ENCODE peak calls at places on chromosomes 16 and 17, in eight cellular contexts. N is tibial nerve, F is transverse colon, C is gastrocnemius medialis, B is Peyer's patch, A is upper lobe of left lung, H is stomach, V is adrenal gland. D is an unnamed sample.

GRCh38 chr17:66829883-66830282 is 5.0 kb upstream of the CACNG5 start:
- DNase-seq in N (no peak), F (no peak), C (no peak), B (no peak), A (no peak), H (no peak), V (no peak), D (no peak)

GRCh38 chr17:39926588-39927100 is 757 bp downstream of the ORMDL3 start:
- DNase-seq in N (no peak), F (peak; percentile 60), C (no peak), B (peak; percentile 74), A (no peak), H (peak; percentile 55), V (no peak), D (peak; percentile 91)

GRCh38 chr16:88063201-88063773 is 112.1 kb downstream of the BANP start:
- DNase-seq in N (peak; percentile 36), F (no peak), C (no peak), B (no peak), A (no peak), H (no peak), V (no peak), D (no peak)

GRCh38 chr17:39001703-39002637 is 34.8 kb upstream of the FBXO47 start:
- DNase-seq in N (peak; percentile 88), F (peak; percentile 52), C (peak; percentile 63), B (peak; percentile 72), A (no peak), H (peak; percentile 48), V (peak; percentile 30), D (peak; percentile 58)

GRCh38 chr17:19248923-19249574 is 11.9 kb downstream of the EPN2 start:
- DNase-seq in N (no peak), F (peak; percentile 27), C (no peak), B (peak; percentile 45), A (no peak), H (no peak), V (no peak), D (no peak)

GRCh38 chr17:59561042-59561441 is 4.4 kb upstream of the DHX40 start:
- DNase-seq in N (no peak), F (no peak), C (no peak), B (no peak), A (no peak), H (no peak), V (no peak), D (no peak)

GRCh38 chr16:12899529-12900168 is 1.7 kb upstream of the SHISA9 start:
- DNase-seq in N (no peak), F (no peak), C (no peak), B (no peak), A (no peak), H (peak; percentile 29), V (no peak), D (no peak)

GRCh38 chr17:40153603-40154238 is 13.4 kb downstream of the CASC3 start:
- DNase-seq in N (no peak), F (no peak), C (no peak), B (no peak), A (no peak), H (no peak), V (no peak), D (no peak)

GRCh38 chr16:88703486-88704309 is 2.5 kb downstream of the RNF166 start:
- DNase-seq in N (no peak), F (peak; percentile 62), C (no peak), B (peak; percentile 86), A (peak; percentile 86), H (peak; percentile 43), V (no peak), D (peak; percentile 77)

GRCh38 chr17:74748279-74748528 is 224 bp upstream of the NHERF1 start:
- DNase-seq in N (no peak), F (no peak), C (no peak), B (no peak), A (no peak), H (no peak), V (no peak), D (no peak)

GRCh38 chr16:87132361-87133014 is 184.7 kb downstream of the C16orf95 start:
- DNase-seq in N (peak; percentile 48), F (no peak), C (no peak), B (no peak), A (no peak), H (no peak), V (no peak), D (no peak)

GRCh38 chr17:57486978-57487377 is 230.7 kb downstream of the MSI2 start:
- DNase-seq in N (no peak), F (no peak), C (peak; percentile 16), B (no peak), A (no peak), H (no peak), V (no peak), D (no peak)

GRCh38 chr16:2385441-2385840 is 43.8 kb upstream of the CCNF start:
- DNase-seq in N (no peak), F (no peak), C (no peak), B (no peak), A (no peak), H (no peak), V (no peak), D (no peak)

GRCh38 chr16:75593825-75594820 is 27.9 kb downstream of the GABARAPL2 start:
- DNase-seq in N (no peak), F (no peak), C (no peak), B (no peak), A (no peak), H (no peak), V (no peak), D (no peak)

GRCh38 chr17:18960803-18961511 is 9.0 kb downstream of the SLC5A10 start:
- DNase-seq in N (peak; percentile 73), F (peak; percentile 90), C (peak; percentile 58), B (peak; percentile 95), A (peak; percentile 93), H (peak; percentile 91), V (peak; percentile 85), D (peak; percentile 87)

GRCh38 chr16:73546351-73546845 is 498.5 kb upstream of the ZFHX3 start:
- DNase-seq in N (no peak), F (no peak), C (no peak), B (no peak), A (no peak), H (no peak), V (no peak), D (no peak)

GRCh38 chr17:64984776-64985521 is 65.7 kb upstream of the LRRC37A3 start:
- DNase-seq in N (no peak), F (peak; percentile 29), C (no peak), B (peak; percentile 63), A (no peak), H (no peak), V (peak; percentile 64), D (peak; percentile 14)

GRCh38 chr17:31522284-31522931 is 130.9 kb downstream of the RAB11FIP4 start:
- DNase-seq in N (no peak), F (no peak), C (no peak), B (no peak), A (no peak), H (no peak), V (no peak), D (no peak)

GRCh38 chr16:828891-829290 is 28.4 kb upstream of the GNG13 start:
- DNase-seq in N (no peak), F (no peak), C (no peak), B (no peak), A (peak; percentile 56), H (no peak), V (no peak), D (no peak)

GRCh38 chr17:13558588-13558987 is 43.1 kb downstream of the HS3ST3A1 start:
- DNase-seq in N (no peak), F (no peak), C (no peak), B (no peak), A (no peak), H (no peak), V (no peak), D (no peak)

GRCh38 chr16:83797013-83797412 is 10.8 kb upstream of the HSBP1 start:
- DNase-seq in N (no peak), F (no peak), C (no peak), B (no peak), A (peak; percentile 12), H (no peak), V (no peak), D (no peak)

GRCh38 chr17:29596811-29597210 is 3.9 kb downstream of the ANKRD13B start:
- DNase-seq in N (no peak), F (no peak), C (no peak), B (no peak), A (no peak), H (no peak), V (no peak), D (no peak)

GRCh38 chr17:8237175-8237574 is 10.7 kb downstream of the CTC1 start:
- DNase-seq in N (no peak), F (no peak), C (no peak), B (no peak), A (no peak), H (no peak), V (no peak), D (peak; percentile 92)

GRCh38 chr17:38421224-38421841 is 6.9 kb upstream of the ARHGAP23 start:
- DNase-seq in N (no peak), F (no peak), C (no peak), B (no peak), A (no peak), H (no peak), V (no peak), D (no peak)

GRCh38 chr17:49162866-49163265 is 30.3 kb downstream of the B4GALNT2 start:
- DNase-seq in N (no peak), F (no peak), C (no peak), B (no peak), A (no peak), H (no peak), V (no peak), D (no peak)
- H3K27me3 ChIP-seq in N (peaks cover 36% of the 10 kb centered on the region), F (peaks cover 8% of the 10 kb centered on the region), C (peaks cover 31% of the 10 kb centered on the region), B (no peaks in the 10 kb centered on the region), A (no peaks in the 10 kb centered on the region), H (no peaks in the 10 kb centered on the region), V (peaks cover 15% of the 10 kb centered on the region), D (no peaks in the 10 kb centered on the region)

GRCh38 chr16:68284847-68285246 is 20.5 kb downstream of the SLC7A6 start:
- DNase-seq in N (no peak), F (peak; percentile 35), C (no peak), B (peak; percentile 84), A (no peak), H (no peak), V (no peak), D (no peak)
- H3K27ac ChIP-seq in N (peak overlapping the region; percentile 71), F (peak overlapping the region; percentile 67), C (peak overlapping the region; percentile 95), B (peak overlapping the region; percentile 61), A (no peak overlapping the region), H (no peak overlapping the region), V (no peak overlapping the region), D (no peak overlapping the region)

GRCh38 chr16:80161799-80162380 is 378.9 kb upstream of the DYNLRB2 start:
- DNase-seq in N (no peak), F (no peak), C (no peak), B (no peak), A (no peak), H (no peak), V (no peak), D (no peak)

GRCh38 chr16:80158766-80159165 is 382.0 kb upstream of the DYNLRB2 start:
- DNase-seq in N (no peak), F (no peak), C (no peak), B (no peak), A (no peak), H (no peak), V (no peak), D (no peak)
- TF ChIP-seq POLR2A in N (no peak), F (no peak), C (no peak), B (no peak), A (no peak), H (no peak), V (no peak), D (no peak)

DNA sequence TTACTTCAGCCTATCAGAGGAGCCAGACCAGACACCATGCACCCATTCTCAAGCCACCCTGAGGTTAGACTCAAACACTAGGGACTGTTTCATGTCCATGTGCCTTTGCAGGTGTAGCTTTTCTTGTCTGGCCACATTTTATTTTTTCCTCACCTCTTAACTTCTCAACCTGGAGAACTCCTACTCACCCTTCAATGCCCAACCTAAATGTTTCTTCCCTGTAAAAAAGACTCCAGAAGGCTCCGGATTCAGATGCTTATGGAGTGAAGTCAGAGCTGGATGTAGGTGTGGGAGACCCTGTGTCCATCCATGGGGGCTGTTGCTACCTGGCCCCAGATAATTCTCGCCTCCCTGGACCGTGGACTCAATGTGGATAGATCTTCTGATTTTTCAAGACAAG is 44.0 kb upstream of the NLRP1 start:
- DNase-seq in N (no peak), F (no peak), C (no peak), B (no peak), A (no peak), H (no peak), V (no peak), D (no peak)
- H3K27me3 ChIP-seq in N (no peaks in the 10 kb centered on the region), F (no peaks in the 10 kb centered on the region), C (peaks cover 4% of the 10 kb centered on the region), B (no peaks in the 10 kb centered on the region), A (no peaks in the 10 kb centered on the region), H (no peaks in the 10 kb centered on the region), V (no peaks in the 10 kb centered on the region), D (no peaks in the 10 kb centered on the region)